ENCODE peak calls at places on chromosome 19, in six cellular contexts. J is activated T-cell treated with anti-CD3 and anti-CD28 coated beads, Interleukin-2, amount 50 U/mL, for 72 hours; R is T-helper 1 cell; M is HT1080; X is RWPE1; I is NCI-H460. O is an unnamed sample.

GRCh38 chr19:40576181-40576584 is 490 bp upstream of the SHKBP1 start:
- DNase-seq in M (no peak), J (peak), X (no peak), I (no peak), R (peak), O (no peak)

GRCh38 chr19:49853852-49854849 is 3.2 kb downstream of the PTOV1 start:
- DNase-seq in M (no peak), X (no peak), I (no peak), R (no peak), J (no peak), O (no peak)

GRCh38 chr19:45498411-45499195 is at the start of gene PPM1N:
- DNase-seq in J (peak), M (no peak), X (no peak), I (no peak), R (peak), O (peak)

GRCh38 chr19:42494321-42494720 is 34.0 kb downstream of the CEACAM1 start:
- DNase-seq in R (no peak), J (no peak), X (no peak), I (no peak), M (no peak), O (no peak)

GRCh38 chr19:47886010-47886559 is at the start of gene SULT2A1:
- DNase-seq in R (no peak), J (no peak), M (no peak), X (no peak), I (no peak), O (no peak)

GRCh38 chr19:36259211-36259610 is 44.3 kb downstream of the ZNF146 start:
- DNase-seq in J (no peak), I (no peak), M (no peak), R (no peak), X (no peak), O (no peak)

GRCh38 chr19:16205205-16206045 is 7.7 kb downstream of the AP1M1 start:
- DNase-seq in J (no peak), X (no peak), I (no peak), R (no peak), M (no peak), O (no peak)

GRCh38 chr19:49716154-49716553 is 25.2 kb downstream of the CPT1C start:
- DNase-seq in X (no peak), M (no peak), J (no peak), R (no peak), I (no peak), O (no peak)

GRCh38 chr19:31885280-31885853 is 460.0 kb upstream of the ZNF507 start:
- DNase-seq in J (no peak), R (no peak), M (no peak), I (no peak), X (no peak), O (no peak)

GRCh38 chr19:29560313-29561075 is 34.7 kb downstream of the VSTM2B start:
- DNase-seq in X (no peak), J (no peak), I (no peak), R (no peak), M (no peak), O (no peak)

GRCh38 chr19:15288146-15288963 is 44.0 kb downstream of the BRD4 start:
- DNase-seq in J (no peak), I (no peak), M (no peak), X (no peak), R (no peak), O (no peak)

GRCh38 chr19:43425567-43426392 is 11.1 kb downstream of the TEX101 start:
- DNase-seq in M (no peak), R (no peak), I (no peak), J (no peak), X (no peak), O (no peak)

GRCh38 chr19:29668746-29669609 is 3.7 kb downstream of the PLEKHF1 start:
- DNase-seq in I (no peak), R (no peak), M (peak), X (no peak), J (no peak), O (no peak)